ENCODE peak calls at places on chromosomes 2 and 18, in four cellular contexts. X is NB4, J is left lung, E is fibroblast of mammary gland. F is an unnamed sample.

GRCh38 chr2:215664847-215665525 is 229.1 kb upstream of the FN1 start:
- DNase-seq in X (peak), J (no peak), E (peak), F (peak)

GRCh38 chr2:120749506-120750431 is 14.1 kb downstream of the GLI2 start:
- DNase-seq in X (peak), J (no peak), E (peak), F (peak)

GRCh38 chr2:240806006-240806405 is 14.0 kb downstream of the KIF1A start:
- DNase-seq in X (no peak), J (no peak), E (no peak), F (no peak)

GRCh38 chr2:2550856-2551255 is 219.8 kb upstream of the MYT1L start:
- DNase-seq in X (no peak), J (no peak), E (no peak), F (no peak)

GRCh38 chr2:203869610-203870042 is 2.1 kb downstream of the CTLA4 start:
- DNase-seq in X (no peak), J (no peak), E (no peak), F (no peak)

GRCh38 chr2:160427629-160428424 is 65.8 kb downstream of the RBMS1 start:
- DNase-seq in X (peak), J (no peak), E (peak), F (peak)

GRCh38 chr2:237085261-237086221 is at the start of gene COPS8:
- DNase-seq in X (peak), J (peak), E (peak), F (peak)

GRCh38 chr2:128493880-128494279 is 175.2 kb upstream of the HS6ST1 start:
- DNase-seq in X (peak), J (no peak), E (no peak), F (no peak)

GRCh38 chr2:8481463-8482009 is 200.3 kb upstream of the ID2 start:
- DNase-seq in X (peak), J (no peak), E (no peak), F (no peak)

GRCh38 chr2:113965644-113966043 is 75.8 kb downstream of the ACTR3 start:
- DNase-seq in X (peak), J (no peak), E (peak), F (peak)

GRCh38 chr18:54717673-54718435 is 110.4 kb upstream of the RAB27B start:
- DNase-seq in X (peak), J (peak), E (no peak), F (no peak)

GRCh38 chr2:140011287-140011686 is 1231.1 kb upstream of the NXPH2 start:
- DNase-seq in X (no peak), J (no peak), E (no peak), F (no peak)

GRCh38 chr2:215401896-215402379 is 33.9 kb downstream of the FN1 start:
- DNase-seq in X (no peak), J (no peak), E (peak), F (peak)

GRCh38 chr2:172253190-172254052 is 150.7 kb upstream of the DLX2 start:
- DNase-seq in X (peak), J (peak), E (peak), F (peak)

GRCh38 chr2:195837987-195838386 is 181.0 kb downstream of the SLC39A10 start:
- DNase-seq in X (peak), J (no peak), E (peak), F (no peak)

GRCh38 chr2:36459725-36460137 is 104.2 kb downstream of the CRIM1 start:
- DNase-seq in X (peak), J (no peak), E (peak), F (no peak)

GRCh38 chr2:134218928-134219707 is 34.8 kb upstream of the MGAT5 start:
- DNase-seq in X (peak), J (peak), E (no peak), F (no peak)

GRCh38 chr2:191515536-191515935 is 162.4 kb upstream of the NABP1 start:
- DNase-seq in X (peak), J (no peak), E (no peak), F (no peak)

GRCh38 chr18:24368749-24369148 is 28.9 kb downstream of the OSBPL1A start:
- DNase-seq in X (no peak), J (no peak), E (no peak), F (no peak)

GRCh38 chr2:127647242-127648190 is 1.6 kb downstream of the GPR17 start:
- DNase-seq in X (no peak), J (peak), E (no peak), F (no peak)

GRCh38 chr2:33785201-33786106 is 186.4 kb upstream of the FAM98A start:
- DNase-seq in X (no peak), J (no peak), E (peak), F (no peak)

GRCh38 chr2:132651115-132652099 is 18.6 kb downstream of the LYPD1 start:
- DNase-seq in X (peak), J (no peak), E (peak), F (peak)

GRCh38 chr2:12102679-12103078 is 356.2 kb downstream of the LPIN1 start:
- DNase-seq in X (no peak), J (no peak), E (no peak), F (no peak)

GRCh38 chr2:84901593-84902120 is 3.8 kb upstream of the TMSB10 start:
- DNase-seq in X (no peak), J (no peak), E (peak), F (peak)

GRCh38 chr18:13180614-13181375 is 37.8 kb upstream of the LDLRAD4 start:
- DNase-seq in X (no peak), J (no peak), E (no peak), F (no peak)

GRCh38 chr2:181165199-181165868 is 184.9 kb downstream of the UBE2E3 start:
- DNase-seq in X (no peak), J (no peak), E (no peak), F (no peak)

GRCh38 chr2:181172676-181173075 is 192.3 kb downstream of the UBE2E3 start:
- DNase-seq in X (no peak), J (no peak), E (no peak), F (no peak)

GRCh38 chr2:181164699-181165098 is 184.3 kb downstream of the UBE2E3 start:
- DNase-seq in X (peak), J (no peak), E (no peak), F (no peak)

GRCh38 chr2:181170256-181170655 is 189.9 kb downstream of the UBE2E3 start:
- DNase-seq in X (no peak), J (no peak), E (no peak), F (no peak)

GRCh38 chr2:181169459-181169858 is 189.1 kb downstream of the UBE2E3 start:
- DNase-seq in X (no peak), J (no peak), E (no peak), F (no peak)
- TF ChIP-seq CTCF in X (no peak), J (no peak), E (no peak), F (no peak)

GRCh38 chr2:206154197-206154596 is 5.0 kb downstream of the NDUFS1 start:
- DNase-seq in X (peak), J (no peak), E (peak), F (no peak)
- TF ChIP-seq CTCF in X (peak), J (no peak), E (no peak), F (peak)

DNA sequence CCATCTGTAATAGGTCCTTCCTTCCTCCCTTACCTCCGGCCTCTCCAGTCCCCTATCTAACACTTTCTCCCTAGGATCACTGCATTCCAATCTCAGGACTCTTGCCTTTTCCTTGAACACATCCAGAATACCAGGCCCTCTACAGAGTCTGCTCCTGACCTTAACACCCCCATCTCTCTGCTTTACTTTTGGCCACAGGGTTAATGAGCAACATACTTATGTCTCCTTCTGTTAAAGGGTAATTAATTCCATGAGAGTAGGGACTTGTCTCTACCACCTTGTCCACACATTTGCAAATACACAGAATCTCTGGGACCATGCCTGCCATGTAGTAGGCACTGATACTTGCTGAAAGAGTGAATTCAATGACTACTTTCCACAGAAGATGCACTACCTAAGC is 94.9 kb downstream of the COBLL1 start:
- DNase-seq in X (no peak), J (no peak), E (no peak), F (no peak)
- TF ChIP-seq CTCF in X (no peak), J (no peak), E (no peak), F (no peak)

GRCh38 chr2:52862801-52863200 is 904.8 kb upstream of the CHAC2 start:
- DNase-seq in X (no peak), J (no peak), E (peak), F (peak)

GRCh38 chr2:52859065-52859464 is 908.5 kb upstream of the CHAC2 start:
- DNase-seq in X (no peak), J (no peak), E (no peak), F (no peak)

GRCh38 chr2:52857722-52858121 is 909.9 kb upstream of the CHAC2 start:
- DNase-seq in X (no peak), J (no peak), E (no peak), F (no peak)

GRCh38 chr2:52861606-52862005 is 906.0 kb upstream of the CHAC2 start:
- DNase-seq in X (no peak), J (no peak), E (no peak), F (no peak)
- TF ChIP-seq CTCF in X (no peak), J (no peak), E (no peak), F (no peak)

GRCh38 chr2:185202416-185202815 is 536.2 kb upstream of the FSIP2 start:
- DNase-seq in X (no peak), J (no peak), E (no peak), F (no peak)

GRCh38 chr2:185202928-185203327 is 535.7 kb upstream of the FSIP2 start:
- DNase-seq in X (no peak), J (no peak), E (no peak), F (no peak)

DNA sequence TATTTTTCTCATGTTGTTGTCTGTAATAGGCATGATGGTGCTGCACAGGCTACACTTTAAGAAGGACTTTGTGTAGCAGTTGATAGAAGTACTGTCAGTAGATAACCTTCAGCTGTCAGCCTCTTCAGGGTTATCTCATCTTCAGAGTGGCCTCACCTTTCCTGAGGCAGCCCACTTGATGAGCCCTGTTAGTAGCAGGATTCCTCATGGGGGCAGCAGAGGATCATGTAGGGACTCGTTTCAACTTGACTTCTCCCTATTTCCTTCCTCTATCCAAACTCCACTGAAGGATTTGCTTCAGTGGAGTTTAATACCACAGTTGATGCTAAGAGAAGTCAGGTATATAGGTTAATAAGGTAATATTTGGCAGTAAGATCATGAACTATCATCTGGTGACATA is 530.3 kb upstream of the FSIP2 start:
- DNase-seq in X (peak), J (no peak), E (peak), F (no peak)
- TF ChIP-seq CTCF in X (peak), J (no peak), E (peak), F (no peak)

GRCh38 chr2:29490037-29490436 is 374.8 kb downstream of the CLIP4 start:
- DNase-seq in X (no peak), J (no peak), E (no peak), F (no peak)
- TF ChIP-seq CTCF in X (no peak), J (no peak), E (no peak), F (no peak)

GRCh38 chr2:177101930-177102329 is 110.7 kb upstream of the HNRNPA3 start:
- DNase-seq in X (no peak), J (no peak), E (no peak), F (no peak)

GRCh38 chr2:177108890-177109289 is 103.7 kb upstream of the HNRNPA3 start:
- DNase-seq in X (no peak), J (no peak), E (no peak), F (no peak)

DNA sequence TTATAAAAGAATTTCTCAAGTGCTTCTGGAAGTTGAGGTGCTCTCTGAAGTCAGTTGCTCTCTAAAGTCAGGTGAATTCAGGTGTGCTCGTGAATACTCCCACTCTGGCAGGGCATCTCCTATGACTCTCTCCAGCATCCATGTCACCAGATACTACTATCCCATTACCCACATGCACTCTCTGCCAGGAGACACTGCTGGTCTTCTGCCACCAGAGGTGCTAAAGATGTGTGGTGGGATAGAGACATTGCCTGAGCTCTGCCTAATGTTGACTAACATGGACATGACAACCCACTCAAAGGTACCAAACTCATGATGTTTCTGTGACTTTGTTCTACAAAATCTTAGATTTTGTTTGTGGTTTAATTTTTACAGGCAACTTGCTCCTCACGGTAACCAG is 106.4 kb upstream of the HNRNPA3 start:
- DNase-seq in X (peak), J (no peak), E (no peak), F (no peak)
- TF ChIP-seq CTCF in X (peak), J (no peak), E (peak), F (no peak)

GRCh38 chr18:31891566-31891965 is 51.4 kb downstream of the TRAPPC8 start:
- DNase-seq in X (no peak), J (no peak), E (no peak), F (no peak)
- TF ChIP-seq CTCF in X (no peak), J (no peak), E (no peak), F (no peak)

GRCh38 chr18:48136544-48137353 is 206.3 kb upstream of the SMAD2 start:
- DNase-seq in X (peak), J (no peak), E (no peak), F (no peak)

GRCh38 chr18:48136051-48136543 is 205.6 kb upstream of the SMAD2 start:
- DNase-seq in X (no peak), J (no peak), E (no peak), F (no peak)

GRCh38 chr18:48138211-48138610 is 207.8 kb upstream of the SMAD2 start:
- DNase-seq in X (no peak), J (no peak), E (no peak), F (no peak)

GRCh38 chr18:48138660-48139426 is 208.4 kb upstream of the SMAD2 start:
- DNase-seq in X (no peak), J (no peak), E (no peak), F (no peak)

DNA sequence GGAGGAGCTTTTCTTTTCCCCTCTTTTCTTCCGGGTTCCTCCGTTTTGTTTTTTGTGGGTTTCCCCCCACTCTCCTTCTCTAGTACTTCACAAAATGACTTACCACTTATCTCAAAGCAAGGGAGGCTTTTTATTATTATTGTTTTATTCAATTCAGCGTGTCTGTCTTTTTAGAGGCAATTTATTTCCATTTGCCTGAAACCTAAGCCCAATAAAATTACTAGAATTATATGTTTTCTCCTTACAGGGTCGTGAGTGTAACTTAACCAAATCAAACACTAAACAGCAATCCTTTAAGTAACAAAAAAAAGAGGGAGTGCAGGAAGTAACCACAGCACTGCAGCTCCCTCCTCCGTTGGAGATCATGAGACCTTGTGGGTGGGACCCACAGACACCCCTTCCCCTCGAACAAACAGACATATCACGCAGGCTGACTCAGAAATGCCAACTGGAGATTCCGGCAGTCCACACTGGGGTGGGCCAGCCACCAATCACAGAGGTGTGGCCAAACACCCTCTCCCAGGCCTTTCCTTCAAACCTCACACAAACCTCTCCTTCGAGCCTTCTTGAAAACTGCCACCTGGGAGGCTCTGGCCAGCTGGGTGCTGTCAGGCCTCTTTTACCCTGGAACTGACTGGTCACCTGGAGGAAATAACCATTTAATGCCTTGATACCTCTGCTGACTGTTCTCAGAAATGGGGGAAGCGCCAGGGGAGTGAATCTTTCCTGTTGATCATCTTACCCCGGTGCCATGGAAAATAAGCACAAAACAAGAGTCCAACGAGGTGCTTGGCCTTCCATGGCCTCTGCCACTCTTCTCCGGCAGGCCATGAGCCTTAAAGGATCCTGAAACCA is 207.1 kb upstream of the SMAD2 start:
- DNase-seq in X (peak), J (no peak), E (no peak), F (no peak)
- TF ChIP-seq CTCF in X (no peak), J (no peak), E (no peak), F (no peak)